ENCODE peak calls at places on chromosome 22, in ten cellular contexts. P is body of pancreas; I is CD8-positive, alpha-beta memory T cell; R is suprapubic skin; T is neuronal stem cell; X is HAP-1; Z is AG04450; N is A549; Y is heart left ventricle; Q is T-helper 17 cell. G is an unnamed sample.

GRCh38 chr22:45918455-45919370 is 58.2 kb downstream of the WNT7B start:
- DNase-seq in P (peak; percentile 75), I (no peak), R (no peak), T (no peak), X (no peak), Z (no peak), N (peak; percentile 86), Y (no peak), Q (no peak), G (no peak)

GRCh38 chr22:46576556-46577351 is 39.3 kb upstream of the CELSR1 start:
- DNase-seq in P (peak; percentile 45), I (peak; percentile 71), R (no peak), T (peak; percentile 55), X (peak; percentile 72), Z (no peak), N (peak; percentile 23), Y (peak; percentile 61), Q (peak; percentile 64), G (peak; percentile 42)

GRCh38 chr22:45008853-45009751 is 703 bp downstream of the PHF21B start:
- DNase-seq in P (no peak), I (no peak), R (no peak), T (peak; percentile 46), X (peak; percentile 56), Z (no peak), N (peak; percentile 14), Y (no peak), Q (no peak), G (no peak)

GRCh38 chr22:49929553-49929979 is 11.1 kb downstream of the CRELD2 start:
- DNase-seq in P (no peak), I (peak; percentile 75), R (no peak), T (peak; percentile 69), X (peak; percentile 82), Z (no peak), N (no peak), Y (peak; percentile 57), Q (peak; percentile 75), G (peak; percentile 85)

GRCh38 chr22:50232481-50233151 is 12.2 kb downstream of the TUBGCP6 start:
- DNase-seq in P (no peak), I (no peak), R (no peak), T (no peak), X (no peak), Z (no peak), N (no peak), Y (no peak), Q (no peak), G (no peak)

GRCh38 chr22:38700271-38700788 is 413 bp downstream of the JOSD1 start:
- DNase-seq in P (peak; percentile 71), I (no peak), R (peak; percentile 90), T (no peak), X (peak; percentile 77), Z (no peak), N (no peak), Y (peak; percentile 80), Q (no peak), G (no peak)

GRCh38 chr22:41009222-41009948 is 58.2 kb downstream of the RBX1 start:
- DNase-seq in P (no peak), I (no peak), R (no peak), T (no peak), X (no peak), Z (peak; percentile 85), N (no peak), Y (no peak), Q (no peak), G (no peak)

GRCh38 chr22:49618689-49618953 is 209.1 kb downstream of the BRD1 start:
- DNase-seq in P (no peak), I (no peak), R (no peak), T (no peak), X (no peak), Z (no peak), N (no peak), Y (no peak), Q (no peak), G (no peak)

DNA sequence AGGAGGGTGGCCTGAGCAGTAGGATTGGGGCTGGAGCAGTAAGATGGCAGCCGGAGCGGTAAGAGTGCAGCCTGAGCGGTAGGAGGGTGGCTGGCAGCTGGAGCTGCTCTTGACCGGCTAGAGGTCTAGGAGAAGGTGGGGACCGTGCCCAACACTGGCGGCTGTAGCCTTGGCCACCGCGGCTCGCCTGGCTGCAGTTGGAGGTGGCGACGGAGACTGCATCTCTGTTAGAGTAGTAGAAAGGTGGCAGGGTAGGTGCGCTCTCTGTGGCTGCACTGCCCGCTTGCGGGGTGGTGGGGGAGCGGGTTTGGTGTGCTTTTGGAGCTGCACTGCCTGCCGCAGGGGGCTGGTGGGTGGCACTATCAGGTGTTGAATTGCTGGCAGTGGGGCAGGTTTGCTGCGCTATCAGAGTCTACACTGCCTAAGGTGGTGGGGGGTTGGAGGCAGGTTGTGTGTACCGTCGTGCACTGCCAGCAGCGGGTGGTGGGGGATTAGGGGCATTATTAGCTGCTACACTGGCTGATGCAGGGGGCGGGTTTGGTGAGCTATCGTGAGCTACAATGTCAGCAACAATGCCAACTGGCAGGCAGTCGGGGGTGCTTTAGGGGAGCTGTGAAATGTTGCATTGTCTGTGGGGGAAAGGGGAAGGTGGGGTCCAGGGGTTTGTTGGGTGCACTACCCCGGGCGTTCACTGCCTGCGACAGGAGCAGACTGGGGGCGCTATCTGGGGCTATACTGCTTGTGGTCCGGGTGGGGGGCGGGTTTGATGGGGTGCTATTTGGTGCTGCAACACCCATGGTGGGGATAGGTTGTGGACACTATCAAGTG is 4461.3 kb upstream of the OR11H1 start:
- DNase-seq in P (no peak), I (no peak), R (peak; percentile 89), T (no peak), X (no peak), Z (no peak), N (no peak), Y (peak; percentile 29), Q (no peak), G (no peak)
- H3K9me3 ChIP-seq in P (peaks cover 5% of the 10 kb centered on the region), I (peaks cover 11% of the 10 kb centered on the region), R (peaks cover 37% of the 10 kb centered on the region), T (no peaks in the 10 kb centered on the region), X (peaks cover 5% of the 10 kb centered on the region), Z (peaks cover 54% of the 10 kb centered on the region), N (peaks cover 19% of the 10 kb centered on the region), Y (peaks cover 10% of the 10 kb centered on the region), Q (no peaks in the 10 kb centered on the region), G (peaks cover 26% of the 10 kb centered on the region)

GRCh38 chr22:48499456-48500425 is 1327.9 kb downstream of the BRD1 start:
- DNase-seq in P (no peak), I (no peak), R (no peak), T (no peak), X (no peak), Z (no peak), N (no peak), Y (no peak), Q (no peak), G (no peak)

GRCh38 chr22:48503035-48503625 is 1324.5 kb downstream of the BRD1 start:
- DNase-seq in P (no peak), I (no peak), R (no peak), T (no peak), X (no peak), Z (no peak), N (no peak), Y (no peak), Q (no peak), G (no peak)

GRCh38 chr22:48501231-48501750 is 1326.4 kb downstream of the BRD1 start:
- DNase-seq in P (no peak), I (no peak), R (no peak), T (no peak), X (no peak), Z (no peak), N (no peak), Y (no peak), Q (no peak), G (no peak)

GRCh38 chr22:48498526-48499331 is 1328.9 kb downstream of the BRD1 start:
- DNase-seq in P (no peak), I (no peak), R (no peak), T (no peak), X (no peak), Z (no peak), N (no peak), Y (no peak), Q (no peak), G (no peak)

GRCh38 chr22:48500481-48501230 is 1327.0 kb downstream of the BRD1 start:
- DNase-seq in P (no peak), I (no peak), R (no peak), T (no peak), X (no peak), Z (no peak), N (no peak), Y (no peak), Q (no peak), G (no peak)
- H3K9me3 ChIP-seq in P (no peaks in the 10 kb centered on the region), I (no peaks in the 10 kb centered on the region), R (no peaks in the 10 kb centered on the region), T (no peaks in the 10 kb centered on the region), X (no peaks in the 10 kb centered on the region), Z (peaks cover 83% of the 10 kb centered on the region), N (no peaks in the 10 kb centered on the region), Y (no peaks in the 10 kb centered on the region), Q (no peaks in the 10 kb centered on the region), G (no peaks in the 10 kb centered on the region)

GRCh38 chr22:29370556-29370955 is 17.8 kb downstream of the AP1B1 start:
- DNase-seq in P (no peak), I (no peak), R (no peak), T (no peak), X (no peak), Z (no peak), N (no peak), Y (no peak), Q (no peak), G (no peak)
- H3K9me3 ChIP-seq in P (no peaks in the 10 kb centered on the region), I (no peaks in the 10 kb centered on the region), R (no peaks in the 10 kb centered on the region), T (no peaks in the 10 kb centered on the region), X (no peaks in the 10 kb centered on the region), Z (no peaks in the 10 kb centered on the region), N (no peaks in the 10 kb centered on the region), Y (no peaks in the 10 kb centered on the region), Q (no peaks in the 10 kb centered on the region), G (no peaks in the 10 kb centered on the region)

GRCh38 chr22:24068717-24069116 is 57.6 kb downstream of the CABIN1 start:
- DNase-seq in P (no peak), I (peak; percentile 12), R (no peak), T (no peak), X (no peak), Z (no peak), N (no peak), Y (no peak), Q (no peak), G (no peak)

GRCh38 chr22:24072361-24072760 is 61.3 kb downstream of the CABIN1 start:
- DNase-seq in P (no peak), I (no peak), R (peak; percentile 56), T (no peak), X (no peak), Z (no peak), N (no peak), Y (no peak), Q (no peak), G (no peak)

GRCh38 chr22:24070553-24070952 is 59.4 kb downstream of the CABIN1 start:
- DNase-seq in P (no peak), I (no peak), R (peak; percentile 55), T (no peak), X (no peak), Z (no peak), N (no peak), Y (no peak), Q (no peak), G (no peak)

GRCh38 chr22:24069721-24070120 is 58.6 kb downstream of the CABIN1 start:
- DNase-seq in P (no peak), I (no peak), R (peak; percentile 64), T (no peak), X (no peak), Z (no peak), N (no peak), Y (no peak), Q (no peak), G (no peak)

DNA sequence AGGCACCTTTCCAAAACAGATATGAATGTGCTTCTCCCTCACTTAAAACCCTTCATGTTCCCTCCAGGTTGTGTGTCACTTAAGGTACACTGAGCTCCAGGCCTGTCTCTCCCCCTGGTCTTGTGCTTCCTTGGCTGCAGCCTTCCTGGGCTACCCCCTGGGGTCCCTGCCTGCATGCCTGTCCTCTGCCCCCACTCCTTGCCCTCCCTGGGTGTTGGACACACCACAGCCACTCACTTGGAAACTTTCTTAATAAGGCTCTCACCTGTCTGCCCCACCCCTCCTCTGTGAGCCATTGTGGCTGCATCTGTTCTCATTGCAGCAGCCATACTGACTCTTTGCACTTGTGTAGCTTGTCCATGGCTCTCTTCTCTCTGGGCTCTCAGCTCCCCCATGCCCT is 60.6 kb downstream of the CABIN1 start:
- DNase-seq in P (no peak), I (no peak), R (peak; percentile 58), T (no peak), X (no peak), Z (no peak), N (no peak), Y (no peak), Q (no peak), G (no peak)
- H3K9me3 ChIP-seq in P (no peaks in the 10 kb centered on the region), I (no peaks in the 10 kb centered on the region), R (no peaks in the 10 kb centered on the region), T (no peaks in the 10 kb centered on the region), X (no peaks in the 10 kb centered on the region), Z (no peaks in the 10 kb centered on the region), N (no peaks in the 10 kb centered on the region), Y (no peaks in the 10 kb centered on the region), Q (no peaks in the 10 kb centered on the region), G (no peaks in the 10 kb centered on the region)

G was measured in CD4-positive, alpha-beta T cell.